ENCODE peak calls at places on chromosomes 3 and 15, in ten cellular contexts. H is CD8-positive, alpha-beta memory T cell; E is coronary artery; D is CD8-positive, alpha-beta T cell; L is IMR-90; S is heart left ventricle; A is dorsolateral prefrontal cortex; M is A549; I is body of pancreas; P is pancreas. U is an unnamed sample.

GRCh38 chr3:13192471-13193213 is 119.4 kb upstream of the IQSEC1 start:
- DNase-seq in H (no peak), E (no peak), D (no peak), L (peak), S (no peak), A (no peak), M (peak), I (no peak), P (no peak), U (no peak)

GRCh38 chr3:70072180-70072579 is 72.6 kb downstream of the SAMMSON start:
- DNase-seq in H (no peak), E (no peak), D (no peak), L (no peak), S (no peak), A (no peak), M (no peak), I (no peak), P (no peak), U (no peak)

GRCh38 chr3:53229606-53230005 is 26.2 kb downstream of the TKT start:
- DNase-seq in H (no peak), E (no peak), D (no peak), L (no peak), S (no peak), A (no peak), M (no peak), I (no peak), P (no peak), U (no peak)

GRCh38 chr3:17122758-17123157 is 238.0 kb downstream of the PLCL2 start:
- DNase-seq in H (no peak), E (no peak), D (no peak), L (no peak), S (no peak), A (no peak), M (no peak), I (no peak), P (no peak), U (no peak)

GRCh38 chr3:183701744-183702143 is 4.1 kb downstream of the YEATS2 start:
- DNase-seq in H (no peak), E (no peak), D (no peak), L (no peak), S (no peak), A (no peak), M (no peak), I (no peak), P (no peak), U (no peak)

GRCh38 chr3:46325645-46326300 is 28.1 kb upstream of the CCR2 start:
- DNase-seq in H (no peak), E (no peak), D (no peak), L (no peak), S (no peak), A (no peak), M (no peak), I (no peak), P (no peak), U (no peak)

GRCh38 chr3:128309026-128309425 is 155.7 kb downstream of the EEFSEC start:
- DNase-seq in H (no peak), E (peak), D (no peak), L (no peak), S (no peak), A (no peak), M (no peak), I (no peak), P (no peak), U (peak)

GRCh38 chr15:71874245-71874644 is 63.9 kb downstream of the NR2E3 start:
- DNase-seq in H (no peak), E (no peak), D (no peak), L (no peak), S (no peak), A (no peak), M (no peak), I (no peak), P (no peak), U (no peak)

GRCh38 chr15:31344824-31345605 is 18.4 kb downstream of the KLF13 start:
- DNase-seq in H (peak), E (no peak), D (no peak), L (no peak), S (peak), A (no peak), M (no peak), I (peak), P (no peak), U (no peak)

GRCh38 chr3:64049136-64049535 is 25.8 kb upstream of the PSMD6 start:
- DNase-seq in H (no peak), E (no peak), D (no peak), L (peak), S (no peak), A (no peak), M (peak), I (no peak), P (no peak), U (no peak)

GRCh38 chr3:112751564-112751963 is 95.1 kb downstream of the CD200R1L start:
- DNase-seq in H (no peak), E (no peak), D (no peak), L (no peak), S (no peak), A (no peak), M (peak), I (no peak), P (no peak), U (no peak)

GRCh38 chr3:47410801-47411646 is 30.2 kb downstream of the PTPN23 start:
- DNase-seq in H (no peak), E (no peak), D (no peak), L (no peak), S (no peak), A (no peak), M (no peak), I (no peak), P (no peak), U (no peak)

GRCh38 chr15:63089260-63090043 is 32.2 kb upstream of the LACTB start:
- DNase-seq in H (no peak), E (no peak), D (no peak), L (peak), S (peak), A (peak), M (peak), I (no peak), P (no peak), U (no peak)

GRCh38 chr3:12338595-12339546 is 50.0 kb downstream of the PPARG start:
- DNase-seq in H (no peak), E (no peak), D (no peak), L (no peak), S (no peak), A (no peak), M (no peak), I (no peak), P (no peak), U (no peak)

GRCh38 chr3:195403841-195404408 is 38.9 kb downstream of the ACAP2 start:
- DNase-seq in H (no peak), E (no peak), D (no peak), L (peak), S (no peak), A (no peak), M (no peak), I (no peak), P (no peak), U (no peak)

GRCh38 chr3:17258823-17259436 is 374.2 kb downstream of the PLCL2 start:
- DNase-seq in H (no peak), E (no peak), D (peak), L (peak), S (no peak), A (no peak), M (peak), I (peak), P (no peak), U (no peak)

GRCh38 chr15:48785195-48785594 is 25.7 kb downstream of the CEP152 start:
- DNase-seq in H (no peak), E (no peak), D (no peak), L (no peak), S (no peak), A (no peak), M (no peak), I (peak), P (no peak), U (no peak)

GRCh38 chr15:74613953-74614743 is 1.5 kb upstream of the CLK3 start:
- DNase-seq in H (no peak), E (no peak), D (no peak), L (no peak), S (no peak), A (peak), M (no peak), I (no peak), P (no peak), U (no peak)

GRCh38 chr15:74202461-74203401 is at the start of gene STRA6:
- DNase-seq in H (no peak), E (no peak), D (no peak), L (no peak), S (no peak), A (no peak), M (peak), I (no peak), P (no peak), U (no peak)

GRCh38 chr3:135762188-135762853 is 203.2 kb upstream of the PPP2R3A start:
- DNase-seq in H (no peak), E (no peak), D (no peak), L (no peak), S (no peak), A (no peak), M (no peak), I (no peak), P (no peak), U (no peak)

GRCh38 chr3:189710620-189711388 is 79.6 kb downstream of the TP63 start:
- DNase-seq in H (no peak), E (no peak), D (no peak), L (peak), S (peak), A (no peak), M (peak), I (peak), P (no peak), U (no peak)

GRCh38 chr3:157872902-157873301 is 233.3 kb downstream of the SHOX2 start:
- DNase-seq in H (no peak), E (no peak), D (no peak), L (no peak), S (no peak), A (no peak), M (no peak), I (no peak), P (no peak), U (no peak)

GRCh38 chr15:34620814-34621213 is 37.4 kb upstream of the GOLGA8B start:
- DNase-seq in H (no peak), E (no peak), D (no peak), L (peak), S (no peak), A (no peak), M (no peak), I (no peak), P (no peak), U (no peak)

GRCh38 chr15:52383100-52383588 is 87.5 kb upstream of the MYO5C start:
- DNase-seq in H (no peak), E (no peak), D (no peak), L (peak), S (no peak), A (no peak), M (no peak), I (no peak), P (no peak), U (no peak)

GRCh38 chr15:52382647-52383046 is 87.0 kb upstream of the MYO5C start:
- DNase-seq in H (no peak), E (no peak), D (no peak), L (no peak), S (no peak), A (no peak), M (no peak), I (no peak), P (no peak), U (no peak)

GRCh38 chr15:52378746-52379394 is 83.3 kb upstream of the MYO5C start:
- DNase-seq in H (no peak), E (no peak), D (no peak), L (no peak), S (no peak), A (no peak), M (no peak), I (no peak), P (no peak), U (no peak)

DNA sequence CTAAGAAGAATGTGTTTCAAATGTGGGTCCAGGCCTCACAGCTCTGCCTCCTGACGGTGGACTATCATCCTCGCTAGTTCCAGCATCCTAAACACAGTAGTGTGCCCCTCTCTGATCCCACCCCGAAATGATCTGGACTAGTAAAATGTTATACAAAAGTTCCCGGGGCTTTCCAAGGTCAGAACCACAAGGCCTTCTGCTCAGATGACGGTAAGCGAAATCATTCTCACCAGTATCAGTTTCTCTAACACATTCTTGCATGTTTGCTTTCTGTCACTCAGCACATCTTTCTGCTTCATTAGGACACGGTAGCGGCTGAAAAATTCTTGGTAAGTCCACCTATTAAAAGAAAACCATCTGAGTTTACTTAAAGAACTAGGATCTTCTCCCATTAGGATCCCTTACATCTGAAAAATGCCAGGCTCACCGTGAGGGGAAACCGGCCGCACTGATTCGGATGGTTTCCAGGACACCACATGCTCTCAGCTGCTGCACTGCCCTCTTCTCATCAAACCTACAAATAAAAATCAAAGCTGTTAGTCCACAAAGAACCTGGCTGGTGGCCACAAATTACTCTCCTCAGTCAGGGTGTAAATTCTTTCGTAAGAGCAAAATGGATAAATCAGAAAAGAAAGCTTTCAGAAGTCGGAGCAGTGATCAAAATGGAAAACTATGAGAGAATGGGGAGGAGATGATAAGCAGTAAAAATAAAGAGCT is 83.9 kb upstream of the MYO5C start:
- DNase-seq in H (no peak), E (no peak), D (no peak), L (no peak), S (no peak), A (peak), M (no peak), I (no peak), P (no peak), U (no peak)
- H3K27ac ChIP-seq in H (no peak), E (no peak), D (no peak), L (no peak), S (no peak), A (peak), M (no peak), I (no peak), P (no peak), U (no peak)

GRCh38 chr3:55888282-55888855 is 401.3 kb upstream of the WNT5A start:
- DNase-seq in H (no peak), E (no peak), D (no peak), L (no peak), S (no peak), A (no peak), M (no peak), I (no peak), P (no peak), U (peak)
- H3K27ac ChIP-seq in H (no peak), E (no peak), D (no peak), L (no peak), S (no peak), A (no peak), M (no peak), I (no peak), P (no peak), U (no peak)

GRCh38 chr3:143445118-143445517 is 325.5 kb downstream of the CHST2 start:
- DNase-seq in H (no peak), E (no peak), D (no peak), L (peak), S (no peak), A (no peak), M (no peak), I (no peak), P (no peak), U (no peak)
- H3K27ac ChIP-seq in H (no peak), E (no peak), D (no peak), L (no peak), S (no peak), A (no peak), M (no peak), I (no peak), P (no peak), U (no peak)

GRCh38 chr3:123084738-123085237 is 18.0 kb downstream of the PDIA5 start:
- DNase-seq in H (no peak), E (peak), D (no peak), L (peak), S (no peak), A (no peak), M (no peak), I (no peak), P (no peak), U (no peak)

GRCh38 chr3:123084192-123084591 is 17.4 kb downstream of the PDIA5 start:
- DNase-seq in H (no peak), E (peak), D (no peak), L (no peak), S (peak), A (no peak), M (no peak), I (no peak), P (no peak), U (no peak)

GRCh38 chr3:123083446-123084124 is 16.8 kb downstream of the PDIA5 start:
- DNase-seq in H (no peak), E (no peak), D (no peak), L (no peak), S (no peak), A (no peak), M (no peak), I (no peak), P (no peak), U (no peak)

GRCh38 chr3:123086110-123086642 is 19.4 kb downstream of the PDIA5 start:
- DNase-seq in H (no peak), E (no peak), D (no peak), L (peak), S (no peak), A (no peak), M (no peak), I (no peak), P (no peak), U (no peak)

DNA sequence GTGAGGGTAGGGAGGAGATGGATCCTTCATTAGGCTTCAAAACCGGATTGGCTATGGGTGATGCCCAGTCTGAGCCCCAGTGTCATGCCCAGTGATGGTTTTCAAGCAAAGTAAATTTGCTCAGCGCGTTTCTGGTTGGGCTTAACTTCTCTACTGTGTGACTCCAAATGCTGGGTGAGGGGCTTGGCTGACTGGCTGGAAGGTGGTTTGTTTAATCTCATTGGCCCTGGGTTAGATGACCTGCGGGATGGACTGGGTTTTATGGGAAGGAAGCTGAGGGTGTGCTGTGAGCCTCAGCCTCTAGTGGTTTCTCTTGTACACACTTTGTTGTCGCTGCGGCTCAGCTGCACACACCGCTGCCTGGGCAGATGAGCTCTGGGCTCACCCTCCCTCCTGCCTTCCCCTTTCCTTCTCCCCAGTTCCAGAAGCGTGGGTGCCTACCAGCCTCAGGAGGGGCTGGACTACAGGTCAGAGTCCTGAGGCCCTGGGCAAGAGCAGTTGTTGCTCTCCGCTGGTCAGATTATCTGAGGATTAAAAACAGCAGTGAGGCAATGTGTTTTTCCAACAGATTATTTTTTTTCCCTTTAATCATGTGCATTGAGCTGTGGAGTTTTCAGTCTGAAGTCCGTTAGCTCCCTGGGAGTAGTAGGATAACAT is 18.6 kb downstream of the PDIA5 start:
- DNase-seq in H (no peak), E (no peak), D (no peak), L (no peak), S (no peak), A (no peak), M (no peak), I (no peak), P (no peak), U (no peak)
- H3K27ac ChIP-seq in H (no peak), E (peak), D (no peak), L (no peak), S (no peak), A (no peak), M (no peak), I (no peak), P (no peak), U (peak)

GRCh38 chr3:96017556-96017955 is 796.8 kb upstream of the EPHA6 start:
- DNase-seq in H (no peak), E (no peak), D (no peak), L (no peak), S (no peak), A (no peak), M (no peak), I (no peak), P (no peak), U (no peak)

GRCh38 chr3:96027718-96028117 is 786.7 kb upstream of the EPHA6 start:
- DNase-seq in H (no peak), E (no peak), D (no peak), L (no peak), S (no peak), A (no peak), M (no peak), I (no peak), P (no peak), U (no peak)

DNA sequence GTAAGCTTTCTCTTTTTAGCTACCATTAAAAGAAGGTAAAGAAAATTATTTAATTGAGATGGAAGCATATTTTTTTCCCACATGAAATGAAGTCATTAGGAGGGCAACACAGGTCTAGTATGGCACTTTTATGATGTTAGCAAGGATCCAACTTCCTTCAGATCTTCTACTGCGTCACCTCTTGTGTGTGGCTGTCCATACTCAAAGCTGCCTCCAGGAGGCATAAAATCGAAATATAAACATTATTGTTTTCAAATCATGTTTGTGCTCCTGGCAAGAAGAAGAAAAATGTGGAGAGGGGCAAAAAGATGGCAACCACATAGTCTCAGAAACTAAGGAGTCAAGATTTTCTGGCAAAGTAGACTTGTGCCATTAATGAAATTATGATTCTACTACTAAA is 791.7 kb upstream of the EPHA6 start:
- DNase-seq in H (no peak), E (no peak), D (no peak), L (no peak), S (no peak), A (no peak), M (no peak), I (no peak), P (no peak), U (no peak)
- H3K27ac ChIP-seq in H (no peak), E (no peak), D (no peak), L (no peak), S (no peak), A (no peak), M (no peak), I (no peak), P (no peak), U (no peak)

DNA sequence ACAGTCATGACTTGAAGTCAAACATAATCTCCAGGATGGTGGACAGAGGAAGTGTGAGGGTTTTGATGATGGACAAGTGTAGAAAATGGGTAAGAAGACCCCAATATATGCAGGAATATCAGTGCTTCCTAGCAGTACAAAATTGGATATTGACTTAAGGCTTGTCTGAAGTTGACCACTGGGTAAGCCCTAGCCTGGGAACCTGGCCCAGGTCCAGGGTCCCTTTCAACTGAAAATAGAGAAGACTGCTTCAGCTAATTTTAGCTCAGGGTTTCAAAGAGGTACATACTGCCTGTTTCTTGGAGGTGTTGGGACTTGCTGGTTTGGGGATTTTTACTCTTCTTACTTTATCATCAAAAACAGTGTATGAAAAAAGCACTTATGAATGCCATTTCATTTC is 4.7 kb downstream of the NR1D2 start:
- DNase-seq in H (no peak), E (no peak), D (no peak), L (no peak), S (peak), A (peak), M (no peak), I (peak), P (peak), U (no peak)
- H3K27ac ChIP-seq in H (no peak), E (peak), D (no peak), L (no peak), S (peak), A (no peak), M (no peak), I (no peak), P (no peak), U (peak)

DNA sequence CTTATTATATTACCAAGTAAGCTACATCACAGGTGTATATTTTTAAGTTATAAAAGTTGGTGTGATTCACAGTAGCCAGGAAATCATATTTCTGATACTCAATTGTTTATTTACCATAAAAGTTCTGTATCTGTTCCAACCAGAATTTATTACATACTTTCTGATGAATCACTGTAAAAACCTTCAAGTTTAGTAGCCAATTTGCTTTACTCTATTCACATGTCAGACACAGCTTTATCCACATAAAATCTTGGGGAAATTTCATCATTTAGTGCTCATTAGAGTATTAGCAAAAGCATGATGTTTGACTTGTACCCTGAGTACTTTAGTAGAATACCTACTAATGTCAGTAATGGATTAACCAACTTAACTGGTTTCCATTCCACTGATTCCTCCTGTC is 249.8 kb downstream of the POLQ start:
- DNase-seq in H (no peak), E (no peak), D (no peak), L (no peak), S (no peak), A (no peak), M (no peak), I (no peak), P (no peak), U (no peak)
- H3K27ac ChIP-seq in H (no peak), E (no peak), D (no peak), L (no peak), S (no peak), A (no peak), M (no peak), I (no peak), P (no peak), U (no peak)

GRCh38 chr15:50167112-50167511 is 14.9 kb upstream of the SLC27A2 start:
- DNase-seq in H (no peak), E (no peak), D (no peak), L (no peak), S (no peak), A (no peak), M (no peak), I (no peak), P (no peak), U (no peak)
- H3K27ac ChIP-seq in H (no peak), E (no peak), D (no peak), L (no peak), S (no peak), A (no peak), M (peak), I (no peak), P (no peak), U (no peak)

U was measured in esophagus muscularis mucosa.